ENCODE peak calls at places on chromosomes 11 and 22, in ten cellular contexts. One of them, this sample, is unnamed.

GRCh38 chr11:23313001-23313400 is 452.7 kb upstream of the CCDC179 start:
- DNase-seq in right atrium auricular region: no peak
- DNase-seq in upper lobe of right lung: no peak
- DNase-seq in CD4-positive, alpha-beta T cell: no peak
- DNase-seq in mammary epithelial cell: no peak
- DNase-seq in heart left ventricle: no peak
- DNase-seq in neural progenitor cell: no peak
- DNase-seq in pancreas: no peak
- DNase-seq in PC-3: no peak
- DNase-seq in lower lobe of right lung: no peak
- DNase-seq in this sample: no peak

GRCh38 chr11:15911377-15912044 is 444.8 kb downstream of the SOX6 start:
- DNase-seq in right atrium auricular region: peak
- DNase-seq in upper lobe of right lung: peak
- DNase-seq in CD4-positive, alpha-beta T cell: no peak
- DNase-seq in mammary epithelial cell: no peak
- DNase-seq in heart left ventricle: peak
- DNase-seq in neural progenitor cell: no peak
- DNase-seq in pancreas: no peak
- DNase-seq in PC-3: no peak
- DNase-seq in lower lobe of right lung: peak
- DNase-seq in this sample: no peak

GRCh38 chr11:108618529-108618928 is 25.0 kb upstream of the EXPH5 start:
- DNase-seq in right atrium auricular region: no peak
- DNase-seq in upper lobe of right lung: no peak
- DNase-seq in CD4-positive, alpha-beta T cell: no peak
- DNase-seq in mammary epithelial cell: peak
- DNase-seq in heart left ventricle: no peak
- DNase-seq in neural progenitor cell: no peak
- DNase-seq in pancreas: no peak
- DNase-seq in PC-3: peak
- DNase-seq in lower lobe of right lung: no peak
- DNase-seq in this sample: no peak

GRCh38 chr11:59630493-59630892 is 14.9 kb upstream of the OSBP start:
- DNase-seq in right atrium auricular region: no peak
- DNase-seq in upper lobe of right lung: no peak
- DNase-seq in CD4-positive, alpha-beta T cell: no peak
- DNase-seq in mammary epithelial cell: no peak
- DNase-seq in heart left ventricle: no peak
- DNase-seq in neural progenitor cell: no peak
- DNase-seq in pancreas: no peak
- DNase-seq in PC-3: no peak
- DNase-seq in lower lobe of right lung: no peak
- DNase-seq in this sample: no peak

GRCh38 chr22:19962909-19963806 is 21.5 kb upstream of the TXNRD2 start:
- DNase-seq in right atrium auricular region: no peak
- DNase-seq in upper lobe of right lung: peak
- DNase-seq in CD4-positive, alpha-beta T cell: no peak
- DNase-seq in mammary epithelial cell: peak
- DNase-seq in heart left ventricle: no peak
- DNase-seq in neural progenitor cell: no peak
- DNase-seq in pancreas: peak
- DNase-seq in PC-3: peak
- DNase-seq in lower lobe of right lung: peak
- DNase-seq in this sample: peak

GRCh38 chr22:48153726-48154125 is 1391.3 kb downstream of the TBC1D22A start:
- DNase-seq in right atrium auricular region: no peak
- DNase-seq in upper lobe of right lung: no peak
- DNase-seq in CD4-positive, alpha-beta T cell: no peak
- DNase-seq in mammary epithelial cell: no peak
- DNase-seq in heart left ventricle: no peak
- DNase-seq in neural progenitor cell: no peak
- DNase-seq in pancreas: no peak
- DNase-seq in PC-3: no peak
- DNase-seq in lower lobe of right lung: no peak
- DNase-seq in this sample: no peak

GRCh38 chr22:44207173-44207980 is 26.7 kb downstream of the PARVG start:
- DNase-seq in right atrium auricular region: no peak
- DNase-seq in upper lobe of right lung: no peak
- DNase-seq in CD4-positive, alpha-beta T cell: no peak
- DNase-seq in mammary epithelial cell: no peak
- DNase-seq in heart left ventricle: no peak
- DNase-seq in neural progenitor cell: no peak
- DNase-seq in pancreas: no peak
- DNase-seq in PC-3: no peak
- DNase-seq in lower lobe of right lung: no peak
- DNase-seq in this sample: no peak

GRCh38 chr11:48051217-48051848 is 71.0 kb downstream of the PTPRJ start:
- DNase-seq in right atrium auricular region: no peak
- DNase-seq in upper lobe of right lung: no peak
- DNase-seq in CD4-positive, alpha-beta T cell: no peak
- DNase-seq in mammary epithelial cell: no peak
- DNase-seq in heart left ventricle: no peak
- DNase-seq in neural progenitor cell: no peak
- DNase-seq in pancreas: no peak
- DNase-seq in PC-3: no peak
- DNase-seq in lower lobe of right lung: no peak
- DNase-seq in this sample: no peak

GRCh38 chr22:35329114-35329847 is 29.6 kb downstream of the TOM1 start:
- DNase-seq in right atrium auricular region: no peak
- DNase-seq in upper lobe of right lung: no peak
- DNase-seq in CD4-positive, alpha-beta T cell: no peak
- DNase-seq in mammary epithelial cell: no peak
- DNase-seq in heart left ventricle: no peak
- DNase-seq in neural progenitor cell: no peak
- DNase-seq in pancreas: no peak
- DNase-seq in PC-3: peak
- DNase-seq in lower lobe of right lung: no peak
- DNase-seq in this sample: no peak
- TF ChIP-seq CTCF in right atrium auricular region: no peak
- TF ChIP-seq CTCF in upper lobe of right lung: no peak
- TF ChIP-seq CTCF in CD4-positive, alpha-beta T cell: no peak
- TF ChIP-seq CTCF in mammary epithelial cell: no peak
- TF ChIP-seq CTCF in heart left ventricle: no peak
- TF ChIP-seq CTCF in neural progenitor cell: no peak
- TF ChIP-seq CTCF in pancreas: no peak
- TF ChIP-seq CTCF in PC-3: peak
- TF ChIP-seq CTCF in lower lobe of right lung: no peak
- TF ChIP-seq CTCF in this sample: no peak

GRCh38 chr11:114163231-114163631 is 103.7 kb downstream of the ZBTB16 start:
- DNase-seq in right atrium auricular region: no peak
- DNase-seq in upper lobe of right lung: no peak
- DNase-seq in CD4-positive, alpha-beta T cell: no peak
- DNase-seq in mammary epithelial cell: peak
- DNase-seq in heart left ventricle: no peak
- DNase-seq in neural progenitor cell: no peak
- DNase-seq in pancreas: no peak
- DNase-seq in PC-3: peak
- DNase-seq in lower lobe of right lung: no peak
- DNase-seq in this sample: peak
- H3K27ac ChIP-seq in right atrium auricular region: peak
- H3K27ac ChIP-seq in upper lobe of right lung: peak
- H3K27ac ChIP-seq in CD4-positive, alpha-beta T cell: no peak
- H3K27ac ChIP-seq in mammary epithelial cell: peak
- H3K27ac ChIP-seq in heart left ventricle: peak
- H3K27ac ChIP-seq in neural progenitor cell: no peak
- H3K27ac ChIP-seq in pancreas: peak
- H3K27ac ChIP-seq in PC-3: no peak
- H3K27ac ChIP-seq in lower lobe of right lung: peak
- H3K27ac ChIP-seq in this sample: peak

GRCh38 chr11:8079111-8079675 is 1.8 kb upstream of the TUB start:
- DNase-seq in right atrium auricular region: no peak
- DNase-seq in upper lobe of right lung: no peak
- DNase-seq in CD4-positive, alpha-beta T cell: no peak
- DNase-seq in mammary epithelial cell: no peak
- DNase-seq in heart left ventricle: peak
- DNase-seq in neural progenitor cell: no peak
- DNase-seq in pancreas: no peak
- DNase-seq in PC-3: no peak
- DNase-seq in lower lobe of right lung: no peak
- DNase-seq in this sample: no peak

GRCh38 chr11:8082391-8083087 is 1.5 kb downstream of the TUB start:
- DNase-seq in right atrium auricular region: no peak
- DNase-seq in upper lobe of right lung: peak
- DNase-seq in CD4-positive, alpha-beta T cell: no peak
- DNase-seq in mammary epithelial cell: no peak
- DNase-seq in heart left ventricle: no peak
- DNase-seq in neural progenitor cell: peak
- DNase-seq in pancreas: no peak
- DNase-seq in PC-3: no peak
- DNase-seq in lower lobe of right lung: no peak
- DNase-seq in this sample: no peak

GRCh38 chr11:8081591-8082021 is 595 bp downstream of the TUB start:
- DNase-seq in right atrium auricular region: no peak
- DNase-seq in upper lobe of right lung: no peak
- DNase-seq in CD4-positive, alpha-beta T cell: no peak
- DNase-seq in mammary epithelial cell: no peak
- DNase-seq in heart left ventricle: no peak
- DNase-seq in neural progenitor cell: peak
- DNase-seq in pancreas: no peak
- DNase-seq in PC-3: no peak
- DNase-seq in lower lobe of right lung: no peak
- DNase-seq in this sample: no peak

GRCh38 chr11:8080069-8080670 is 841 bp upstream of the TUB start:
- DNase-seq in right atrium auricular region: no peak
- DNase-seq in upper lobe of right lung: no peak
- DNase-seq in CD4-positive, alpha-beta T cell: no peak
- DNase-seq in mammary epithelial cell: no peak
- DNase-seq in heart left ventricle: no peak
- DNase-seq in neural progenitor cell: no peak
- DNase-seq in pancreas: no peak
- DNase-seq in PC-3: no peak
- DNase-seq in lower lobe of right lung: no peak
- DNase-seq in this sample: no peak

GRCh38 chr11:8080674-8081590 is at the start of gene TUB:
- DNase-seq in right atrium auricular region: no peak
- DNase-seq in upper lobe of right lung: no peak
- DNase-seq in CD4-positive, alpha-beta T cell: no peak
- DNase-seq in mammary epithelial cell: no peak
- DNase-seq in heart left ventricle: no peak
- DNase-seq in neural progenitor cell: peak
- DNase-seq in pancreas: peak
- DNase-seq in PC-3: no peak
- DNase-seq in lower lobe of right lung: no peak
- DNase-seq in this sample: no peak
- TF ChIP-seq CTCF in right atrium auricular region: no peak
- TF ChIP-seq CTCF in upper lobe of right lung: no peak
- TF ChIP-seq CTCF in CD4-positive, alpha-beta T cell: no peak
- TF ChIP-seq CTCF in mammary epithelial cell: no peak
- TF ChIP-seq CTCF in heart left ventricle: no peak
- TF ChIP-seq CTCF in neural progenitor cell: no peak
- TF ChIP-seq CTCF in pancreas: no peak
- TF ChIP-seq CTCF in PC-3: no peak
- TF ChIP-seq CTCF in lower lobe of right lung: no peak
- TF ChIP-seq CTCF in this sample: peak

DNA sequence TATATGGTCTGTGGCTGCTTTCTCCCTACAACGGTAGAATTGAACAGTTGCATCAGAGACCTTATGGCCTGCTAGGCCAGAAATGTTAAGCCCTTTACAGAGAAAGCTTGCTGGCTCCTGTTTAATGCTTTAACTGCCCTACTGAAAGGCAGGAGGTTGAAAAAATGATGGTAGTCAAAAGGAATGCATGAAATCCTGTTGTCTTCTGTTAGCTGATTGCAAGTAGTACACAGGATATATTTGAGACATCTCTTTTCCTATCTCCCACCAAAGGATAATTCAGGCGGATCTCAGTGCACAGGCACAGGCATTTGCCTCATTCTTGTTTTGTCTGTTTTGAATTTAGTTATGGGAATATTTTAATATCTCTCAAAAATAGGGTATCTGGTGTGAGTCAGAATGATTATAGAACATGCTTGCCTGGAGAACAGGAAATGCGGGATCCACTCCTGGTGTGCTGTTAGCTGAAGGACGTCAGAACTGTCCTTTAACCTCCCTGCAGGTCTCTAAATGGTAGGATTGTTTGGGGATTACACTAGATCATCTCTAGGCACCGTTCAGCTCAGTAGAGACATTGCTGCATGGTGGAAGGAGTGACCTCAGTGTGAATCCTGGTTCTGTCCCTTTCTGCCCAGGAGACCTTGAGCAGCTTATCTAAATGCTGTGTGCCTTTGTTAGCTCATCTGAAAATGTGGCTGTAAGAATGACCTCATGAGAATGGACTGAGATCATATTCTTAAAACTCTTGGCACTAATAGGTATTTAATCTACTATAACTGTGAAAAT is 49.5 kb downstream of the PACS1 start:
- DNase-seq in right atrium auricular region: no peak
- DNase-seq in upper lobe of right lung: no peak
- DNase-seq in CD4-positive, alpha-beta T cell: no peak
- DNase-seq in mammary epithelial cell: peak
- DNase-seq in heart left ventricle: no peak
- DNase-seq in neural progenitor cell: peak
- DNase-seq in pancreas: peak
- DNase-seq in PC-3: peak
- DNase-seq in lower lobe of right lung: no peak
- DNase-seq in this sample: peak
- H3K27ac ChIP-seq in right atrium auricular region: peak
- H3K27ac ChIP-seq in upper lobe of right lung: peak
- H3K27ac ChIP-seq in CD4-positive, alpha-beta T cell: peak
- H3K27ac ChIP-seq in mammary epithelial cell: peak
- H3K27ac ChIP-seq in heart left ventricle: peak
- H3K27ac ChIP-seq in neural progenitor cell: peak
- H3K27ac ChIP-seq in pancreas: peak
- H3K27ac ChIP-seq in PC-3: peak
- H3K27ac ChIP-seq in lower lobe of right lung: peak
- H3K27ac ChIP-seq in this sample: peak

DNA sequence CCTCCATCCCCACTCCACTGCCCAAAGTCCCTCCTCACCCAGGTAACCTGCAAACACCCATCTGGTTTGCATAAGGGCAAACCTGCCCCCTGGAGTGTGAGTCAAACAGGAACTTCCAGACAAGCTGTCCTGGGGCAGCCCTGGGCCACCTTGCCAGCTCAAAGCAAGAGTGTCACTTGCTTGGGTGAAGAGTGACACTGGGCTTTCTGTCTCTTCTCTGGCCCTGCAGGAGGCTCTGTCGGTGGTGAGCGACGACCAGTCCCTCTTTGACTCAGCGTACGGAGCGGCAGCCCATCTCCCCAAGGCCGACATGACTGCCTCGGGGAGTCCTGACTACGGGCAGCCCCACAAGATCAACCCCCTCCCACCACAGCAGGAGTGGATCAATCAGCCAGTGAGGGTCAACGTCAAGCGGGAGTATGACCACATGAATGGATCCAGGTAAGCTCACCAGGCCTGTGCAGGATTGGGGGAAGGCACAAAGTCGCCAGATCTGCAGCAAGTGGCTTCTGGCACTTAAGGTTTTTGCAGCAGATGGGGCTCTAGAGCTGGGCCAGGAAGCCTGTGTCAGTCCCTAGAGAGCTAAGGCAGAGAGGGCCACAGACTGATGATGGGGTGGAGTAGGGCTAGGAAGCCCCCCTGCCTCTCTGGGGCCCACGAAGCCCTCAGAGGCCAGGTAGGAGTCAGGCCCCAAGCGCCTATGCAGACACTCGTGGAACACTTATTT is 64.2 kb downstream of the FLI1 start:
- DNase-seq in right atrium auricular region: no peak
- DNase-seq in upper lobe of right lung: no peak
- DNase-seq in CD4-positive, alpha-beta T cell: no peak
- DNase-seq in mammary epithelial cell: no peak
- DNase-seq in heart left ventricle: no peak
- DNase-seq in neural progenitor cell: no peak
- DNase-seq in pancreas: no peak
- DNase-seq in PC-3: peak
- DNase-seq in lower lobe of right lung: no peak
- DNase-seq in this sample: no peak
- TF ChIP-seq CTCF in right atrium auricular region: no peak
- TF ChIP-seq CTCF in upper lobe of right lung: no peak
- TF ChIP-seq CTCF in CD4-positive, alpha-beta T cell: no peak
- TF ChIP-seq CTCF in mammary epithelial cell: no peak
- TF ChIP-seq CTCF in heart left ventricle: no peak
- TF ChIP-seq CTCF in neural progenitor cell: no peak
- TF ChIP-seq CTCF in pancreas: no peak
- TF ChIP-seq CTCF in PC-3: no peak
- TF ChIP-seq CTCF in lower lobe of right lung: no peak
- TF ChIP-seq CTCF in this sample: no peak

This sample was measured in brain microvascular endothelial cell.